ENCODE peak calls at places on chromosome 17, in nine cellular contexts. A, T, P, N, U, Y, S, C and G are unnamed samples.
A peak's percentile ranks its signal among the peaks of the same experiment; 100 is the strongest.

GRCh38 chr17:35372846-35373531 is 432 bp downstream of the SLFN11 start:
- DNase-seq in A (no peak), U (peak; percentile 39), N (peak; percentile 57), Y (peak; percentile 16), P (peak; percentile 8), C (no peak), T (no peak), S (peak; percentile 17), G (peak; percentile 22)

GRCh38 chr17:50425682-50426471 is at the start of gene ACSF2:
- DNase-seq in T (peak; percentile 76), U (peak; percentile 78), Y (peak; percentile 76), N (peak; percentile 92), S (peak; percentile 71), P (peak; percentile 73), C (peak; percentile 66), A (no peak), G (peak; percentile 75)

GRCh38 chr17:77308768-77309726 is 168.3 kb downstream of the SEC14L1 start:
- DNase-seq in C (no peak), T (no peak), P (peak; percentile 47), Y (no peak), N (no peak), U (no peak), A (peak; percentile 73), S (peak; percentile 86), G (no peak)

GRCh38 chr17:44979426-44980273 is 11.5 kb upstream of the C1QL1 start:
- DNase-seq in Y (peak; percentile 32), P (peak; percentile 21), A (no peak), N (no peak), C (no peak), T (no peak), U (no peak), S (peak; percentile 84), G (no peak)

GRCh38 chr17:69609495-69610315 is 195.2 kb downstream of the MAP2K6 start:
- DNase-seq in Y (no peak), U (no peak), A (no peak), N (peak; percentile 74), C (no peak), T (no peak), S (peak; percentile 69), P (no peak), G (no peak)

GRCh38 chr17:61474235-61474927 is 22.2 kb downstream of the TBX4 start:
- DNase-seq in A (peak; percentile 22), N (no peak), C (no peak), T (no peak), S (peak; percentile 80), U (no peak), P (no peak), Y (no peak), G (peak; percentile 23)

GRCh38 chr17:33858121-33858520 is 397.0 kb upstream of the CCL2 start:
- DNase-seq in C (no peak), A (no peak), Y (no peak), S (no peak), P (no peak), T (no peak), U (no peak), N (peak; percentile 73), G (no peak)

GRCh38 chr17:51486885-51487520 is 226.7 kb downstream of the UTP18 start:
- DNase-seq in N (no peak), U (no peak), Y (no peak), T (no peak), C (no peak), A (no peak), P (no peak), S (no peak), G (no peak)

GRCh38 chr17:77694391-77695363 is 263.8 kb upstream of the TNRC6C start:
- DNase-seq in N (peak; percentile 46), S (no peak), T (no peak), U (no peak), A (no peak), C (no peak), P (no peak), Y (no peak), G (peak; percentile 47)

GRCh38 chr17:30969989-30970680 is 704 bp upstream of the RNF135 start:
- DNase-seq in U (no peak), T (no peak), C (no peak), N (peak; percentile 81), A (peak; percentile 7), S (peak; percentile 59), Y (no peak), P (peak; percentile 38), G (no peak)

GRCh38 chr17:68355093-68355492 is 63.8 kb downstream of the ARSG start:
- DNase-seq in T (no peak), S (peak; percentile 48), Y (no peak), U (no peak), P (no peak), N (no peak), A (peak; percentile 62), C (no peak), G (no peak)

GRCh38 chr17:2405247-2405926 is 4.5 kb upstream of the MNT start:
- DNase-seq in U (no peak), Y (no peak), T (no peak), N (peak; percentile 46), S (peak; percentile 91), A (peak; percentile 82), C (no peak), P (no peak), G (no peak)

GRCh38 chr17:81040791-81041337 is 5.9 kb downstream of the BAIAP2 start:
- DNase-seq in P (no peak), S (no peak), A (no peak), Y (no peak), T (no peak), N (peak; percentile 87), U (no peak), C (no peak), G (no peak)

GRCh38 chr17:49260011-49260921 is 29.7 kb upstream of the PHOSPHO1 start:
- DNase-seq in S (peak; percentile 82), U (peak; percentile 43), P (peak; percentile 62), T (peak; percentile 40), C (peak; percentile 28), A (peak; percentile 84), Y (peak; percentile 68), N (peak; percentile 88), G (peak; percentile 73)

GRCh38 chr17:79353548-79353947 is 257.3 kb downstream of the RBFOX3 start:
- DNase-seq in P (no peak), C (no peak), T (no peak), S (no peak), A (no peak), N (no peak), U (no peak), Y (no peak), G (no peak)
- H3K36me3 ChIP-seq in P (no peaks in the 10 kb centered on the region), C (no peaks in the 10 kb centered on the region), T (no peaks in the 10 kb centered on the region), S (no peaks in the 10 kb centered on the region), A (no peaks in the 10 kb centered on the region), N (no peaks in the 10 kb centered on the region), U (no peaks in the 10 kb centered on the region), Y (no peaks in the 10 kb centered on the region), G (no peaks in the 10 kb centered on the region)

GRCh38 chr17:43025766-43026537 is 921 bp downstream of the RND2 start:
- DNase-seq in S (no peak), P (no peak), Y (no peak), U (no peak), A (no peak), N (no peak), T (no peak), C (no peak), G (no peak)
- H3K4me3 ChIP-seq in S (no peak overlapping the region), P (no peak overlapping the region), Y (peak overlapping the region; percentile 70), U (no peak overlapping the region), A (no peak overlapping the region), N (peak overlapping the region; percentile 84), T (no peak overlapping the region), C (no peak overlapping the region), G (no peak overlapping the region)

GRCh38 chr17:42023524-42024349 is 3.8 kb downstream of the NKIRAS2 start:
- DNase-seq in N (no peak), Y (peak; percentile 35), U (no peak), A (no peak), C (no peak), P (peak; percentile 57), S (peak; percentile 19), T (peak; percentile 67), G (peak; percentile 72)

GRCh38 chr17:42026821-42027539 is 7.1 kb downstream of the NKIRAS2 start:
- DNase-seq in C (no peak), S (no peak), U (no peak), A (no peak), N (no peak), P (no peak), Y (no peak), T (no peak), G (no peak)

GRCh38 chr17:42027961-42028790 is 8.3 kb downstream of the NKIRAS2 start:
- DNase-seq in C (no peak), N (peak; percentile 94), Y (no peak), T (no peak), S (no peak), P (peak; percentile 43), U (no peak), A (no peak), G (no peak)

GRCh38 chr17:42027540-42027889 is 7.6 kb downstream of the NKIRAS2 start:
- DNase-seq in T (no peak), A (no peak), N (no peak), P (no peak), U (no peak), S (no peak), Y (no peak), C (no peak), G (no peak)

DNA sequence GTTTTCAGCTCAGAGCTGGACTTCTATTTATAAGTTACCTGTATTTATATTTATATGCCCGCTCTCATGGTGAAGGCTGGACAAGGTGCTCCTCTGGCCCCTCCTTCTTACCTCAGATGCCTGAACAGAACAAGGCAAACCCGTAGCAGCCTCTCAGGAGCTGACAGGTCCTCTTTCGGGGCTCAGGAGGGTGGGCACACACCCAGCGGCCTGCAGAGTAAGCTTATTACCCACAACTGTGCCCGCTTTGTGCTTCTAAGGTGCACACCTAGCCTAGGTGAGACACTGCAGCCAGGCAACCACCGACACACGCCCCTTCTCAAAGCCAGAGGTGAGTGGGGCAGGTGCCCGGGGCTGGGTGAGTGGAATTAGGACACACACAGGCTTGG is 5.3 kb downstream of the NKIRAS2 start:
- DNase-seq in U (no peak), P (no peak), Y (no peak), N (no peak), T (no peak), S (no peak), C (no peak), A (no peak), G (no peak)
- TF ChIP-seq CTCF in U (no peak), P (no peak), Y (no peak), N (no peak), T (no peak), S (no peak), C (peak; percentile 11), A (no peak), G (no peak)

DNA sequence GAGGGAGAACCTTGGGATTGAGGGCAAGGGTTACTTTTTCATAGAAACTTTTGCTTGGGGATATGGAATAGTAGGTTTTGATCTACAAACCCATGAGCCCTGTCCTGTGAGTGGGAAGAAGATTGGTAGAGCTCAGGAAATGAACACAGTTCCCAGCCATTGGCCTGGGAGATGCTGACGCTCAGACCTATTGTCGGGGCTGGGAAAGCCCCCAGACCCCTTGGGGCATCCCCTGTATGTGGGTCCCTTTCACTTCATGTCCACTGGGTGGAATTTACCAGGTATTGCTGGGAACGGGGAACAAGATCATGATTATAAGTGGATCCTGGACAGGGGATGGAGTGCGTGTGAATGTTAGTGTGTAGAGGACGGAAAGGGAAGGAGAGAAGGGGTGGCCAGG is 19.0 kb downstream of the MSI2 start:
- DNase-seq in C (no peak), A (no peak), Y (no peak), P (no peak), U (no peak), N (no peak), T (no peak), S (no peak), G (no peak)
- H3K36me3 ChIP-seq in C (peaks cover 5% of the 10 kb centered on the region), A (peaks cover 4% of the 10 kb centered on the region), Y (peaks cover 25% of the 10 kb centered on the region), P (no peaks in the 10 kb centered on the region), U (peaks cover 14% of the 10 kb centered on the region), N (peaks cover 50% of the 10 kb centered on the region), T (peaks cover 7% of the 10 kb centered on the region), S (no peaks in the 10 kb centered on the region), G (peaks cover 7% of the 10 kb centered on the region)

GRCh38 chr17:55577011-55577586 is 65.8 kb upstream of the SMIM36 start:
- DNase-seq in N (no peak), A (peak; percentile 78), T (no peak), C (no peak), S (peak; percentile 77), P (peak; percentile 51), Y (peak; percentile 53), U (peak; percentile 33), G (peak; percentile 68)
- H3K4me3 ChIP-seq in N (no peak overlapping the region), A (peak overlapping the region; percentile 25), T (no peak overlapping the region), C (peak overlapping the region; percentile 49), S (no peak overlapping the region), P (no peak overlapping the region), Y (peak overlapping the region; percentile 56), U (peak overlapping the region; percentile 50), G (peak overlapping the region; percentile 12)